ENCODE peak calls at places on chromosome 12, in five cellular contexts. One of them, this sample, is unnamed.

GRCh38 chr12:123393747-123394146 is 9.8 kb downstream of the KMT5A start:
- DNase-seq in GM19239: no peak
- DNase-seq in left ventricle myocardium inferior: no peak
- DNase-seq in gastrocnemius medialis: no peak
- DNase-seq in COR-L47: no peak
- DNase-seq in this sample: no peak

GRCh38 chr12:96094201-96094600 is 58.8 kb upstream of the LTA4H start:
- DNase-seq in GM19239: no peak
- DNase-seq in left ventricle myocardium inferior: no peak
- DNase-seq in gastrocnemius medialis: no peak
- DNase-seq in COR-L47: peak
- DNase-seq in this sample: no peak

GRCh38 chr12:52171950-52172512 is 19.8 kb downstream of the KRT80 start:
- DNase-seq in GM19239: no peak
- DNase-seq in left ventricle myocardium inferior: no peak
- DNase-seq in gastrocnemius medialis: peak
- DNase-seq in COR-L47: no peak
- DNase-seq in this sample: no peak

GRCh38 chr12:223751-224240 is 9.8 kb upstream of the SLC6A12 start:
- DNase-seq in GM19239: no peak
- DNase-seq in left ventricle myocardium inferior: no peak
- DNase-seq in gastrocnemius medialis: no peak
- DNase-seq in COR-L47: no peak
- DNase-seq in this sample: no peak

GRCh38 chr12:93833946-93834345 is 156.8 kb downstream of the CRADD start:
- DNase-seq in GM19239: no peak
- DNase-seq in left ventricle myocardium inferior: no peak
- DNase-seq in gastrocnemius medialis: no peak
- DNase-seq in COR-L47: no peak
- DNase-seq in this sample: no peak

GRCh38 chr12:55614764-55615163 is 21.9 kb upstream of the OR10P1 start:
- DNase-seq in GM19239: no peak
- DNase-seq in left ventricle myocardium inferior: no peak
- DNase-seq in gastrocnemius medialis: no peak
- DNase-seq in COR-L47: no peak
- DNase-seq in this sample: no peak

GRCh38 chr12:32988982-32989381 is 92.4 kb upstream of the PKP2 start:
- DNase-seq in GM19239: no peak
- DNase-seq in left ventricle myocardium inferior: no peak
- DNase-seq in gastrocnemius medialis: no peak
- DNase-seq in COR-L47: no peak
- DNase-seq in this sample: no peak

GRCh38 chr12:8081228-8081920 is 700 bp upstream of the NECAP1 start:
- DNase-seq in GM19239: no peak
- DNase-seq in left ventricle myocardium inferior: no peak
- DNase-seq in gastrocnemius medialis: peak
- DNase-seq in COR-L47: no peak
- DNase-seq in this sample: no peak